ENCODE peak calls at places on chromosomes 13 and 19, in nine cellular contexts. F is HL-60; W is left ventricle myocardium inferior; U is mesendoderm; M is activated CD4-positive, alpha-beta T cell treated with anti-CD3 and anti-CD28 coated beads, Interleukin-2, amount 10 ng/mL, durations not matched to agents 24 days and 14 days; P is nucleus accumbens; T is EH; D is body of pancreas; H is endothelial cell. Q is an unnamed sample.
A peak's percentile ranks its signal among the peaks of the same experiment; 100 is the strongest.

GRCh38 chr19:49371184-49371583 is 7.5 kb downstream of the DKKL1 start:
- DNase-seq in M (no peak), F (no peak), H (no peak), D (no peak), U (no peak), P (no peak), W (no peak), T (no peak), Q (no peak)

GRCh38 chr13:105231579-105231978 is 1303.9 kb downstream of the EFNB2 start:
- DNase-seq in D (no peak), T (no peak), U (no peak), H (no peak), W (no peak), P (no peak), M (no peak), F (no peak), Q (no peak)

GRCh38 chr19:19259741-19260140 is 13.4 kb downstream of the TM6SF2 start:
- DNase-seq in W (no peak), D (no peak), M (no peak), U (peak; percentile 84), H (no peak), F (peak; percentile 21), T (peak; percentile 31), P (no peak), Q (peak; percentile 8)

GRCh38 chr19:4525563-4526002 is 7.3 kb upstream of the PLIN4 start:
- DNase-seq in W (no peak), U (no peak), D (no peak), F (no peak), P (no peak), M (no peak), H (no peak), T (no peak), Q (no peak)

GRCh38 chr13:84366484-84366883 is 484.2 kb upstream of the SLITRK1 start:
- DNase-seq in T (peak; percentile 45), M (no peak), H (no peak), D (no peak), U (no peak), F (no peak), P (no peak), W (no peak), Q (no peak)

GRCh38 chr13:41145136-41145908 is 12.7 kb upstream of the KBTBD6 start:
- DNase-seq in D (no peak), F (no peak), M (peak; percentile 49), W (no peak), U (no peak), P (no peak), T (peak; percentile 81), H (no peak), Q (no peak)

GRCh38 chr13:29978211-29978610 is 127.8 kb upstream of the UBL3 start:
- DNase-seq in W (no peak), M (no peak), F (no peak), D (no peak), T (peak; percentile 16), H (no peak), U (no peak), P (no peak), Q (no peak)

GRCh38 chr19:33699754-33700407 is 78.1 kb downstream of the CHST8 start:
- DNase-seq in W (no peak), D (no peak), U (no peak), T (no peak), F (no peak), M (no peak), P (no peak), H (no peak), Q (no peak)

GRCh38 chr13:43831088-43831487 is 44.3 kb upstream of the ENOX1 start:
- DNase-seq in F (no peak), D (no peak), U (no peak), M (no peak), H (no peak), T (peak; percentile 47), W (no peak), P (no peak), Q (no peak)

GRCh38 chr13:76667551-76667950 is 218.7 kb downstream of the KCTD12 start:
- DNase-seq in U (peak; percentile 19), M (no peak), T (peak; percentile 72), H (no peak), P (no peak), W (no peak), D (no peak), F (peak; percentile 49), Q (no peak)